ENCODE peak calls at places on chromosomes 6 and 20, in five cellular contexts. P is colonic mucosa, N is left ventricle myocardium inferior, M is cardiac muscle cell, G is transverse colon. U is an unnamed sample.

GRCh38 chr6:46521464-46521971 is 30.3 kb upstream of the RCAN2 start:
- DNase-seq in P (no peak), N (no peak), M (no peak), G (no peak), U (no peak)

GRCh38 chr6:157907651-157908050 is 74.0 kb upstream of the SYNJ2 start:
- DNase-seq in P (no peak), N (no peak), M (no peak), G (no peak), U (no peak)

GRCh38 chr6:48061630-48062029 is 49.4 kb downstream of the PTCHD4 start:
- DNase-seq in P (no peak), N (no peak), M (no peak), G (no peak), U (no peak)

GRCh38 chr6:153143200-153143599 is 12.1 kb upstream of the RGS17 start:
- DNase-seq in P (no peak), N (no peak), M (no peak), G (no peak), U (no peak)

GRCh38 chr20:18187020-18187419 is 49.4 kb downstream of the KAT14 start:
- DNase-seq in P (no peak), N (no peak), M (no peak), G (no peak), U (no peak)

GRCh38 chr6:125519367-125519766 is 217.6 kb upstream of the HDDC2 start:
- DNase-seq in P (no peak), N (no peak), M (no peak), G (no peak), U (no peak)

GRCh38 chr20:58855506-58856314 is 3.2 kb downstream of the GNAS start:
- DNase-seq in P (no peak), N (no peak), M (no peak), G (no peak), U (no peak)

GRCh38 chr20:45469336-45470261 is at the start of gene WFDC2:
- DNase-seq in P (peak; percentile 65), N (no peak), M (peak; percentile 13), G (peak; percentile 38), U (no peak)

GRCh38 chr6:155117266-155117665 is 122.2 kb downstream of the TIAM2 start:
- DNase-seq in P (no peak), N (no peak), M (no peak), G (no peak), U (no peak)

GRCh38 chr6:158357570-158358216 is 45.4 kb downstream of the TULP4 start:
- DNase-seq in P (no peak), N (no peak), M (no peak), G (no peak), U (no peak)

GRCh38 chr6:89706121-89706520 is 67.6 kb upstream of the LYRM2 start:
- DNase-seq in P (no peak), N (no peak), M (no peak), G (no peak), U (no peak)

GRCh38 chr20:10642859-10643559 is 30.8 kb downstream of the JAG1 start:
- DNase-seq in P (no peak), N (no peak), M (no peak), G (no peak), U (no peak)

GRCh38 chr6:32096394-32097258 is 12.5 kb downstream of the TNXB start:
- DNase-seq in P (no peak), N (no peak), M (no peak), G (no peak), U (no peak)

GRCh38 chr6:37653933-37654565 is 43.6 kb downstream of the MDGA1 start:
- DNase-seq in P (peak; percentile 83), N (no peak), M (no peak), G (peak; percentile 49), U (no peak)

GRCh38 chr20:37071481-37071911 is 24.3 kb downstream of the RBL1 start:
- DNase-seq in P (no peak), N (no peak), M (no peak), G (no peak), U (peak; percentile 8)

GRCh38 chr6:160081398-160081797 is 40.2 kb upstream of the SLC22A1 start:
- DNase-seq in P (no peak), N (no peak), M (no peak), G (no peak), U (no peak)

GRCh38 chr6:32845381-32845884 is 1.6 kb upstream of the PSMB8 start:
- DNase-seq in P (no peak), N (no peak), M (no peak), G (peak; percentile 45), U (peak; percentile 76)

GRCh38 chr6:132708002-132708401 is 5.9 kb downstream of the VNN1 start:
- DNase-seq in P (no peak), N (no peak), M (no peak), G (no peak), U (no peak)

GRCh38 chr20:57062696-57063270 is 203.7 kb downstream of the BMP7 start:
- DNase-seq in P (no peak), N (no peak), M (no peak), G (no peak), U (no peak)

GRCh38 chr20:21607971-21608735 is 94.3 kb upstream of the NKX2-2 start:
- DNase-seq in P (no peak), N (peak; percentile 20), M (no peak), G (peak; percentile 38), U (no peak)

GRCh38 chr20:61443541-61444126 is 191.6 kb downstream of the CDH4 start:
- DNase-seq in P (no peak), N (no peak), M (no peak), G (no peak), U (no peak)

GRCh38 chr6:72788188-72788587 is 166.3 kb downstream of the KCNQ5 start:
- DNase-seq in P (no peak), N (no peak), M (no peak), G (no peak), U (no peak)

GRCh38 chr6:121849477-121849876 is 414.0 kb downstream of the GJA1 start:
- DNase-seq in P (peak; percentile 28), N (peak; percentile 17), M (peak; percentile 87), G (peak; percentile 11), U (no peak)

GRCh38 chr20:34951252-34951651 is 4.4 kb downstream of the GSS start:
- DNase-seq in P (no peak), N (no peak), M (no peak), G (no peak), U (no peak)

GRCh38 chr20:39292193-39292736 is 330.1 kb downstream of the DHX35 start:
- DNase-seq in P (no peak), N (no peak), M (no peak), G (no peak), U (no peak)

GRCh38 chr6:5941188-5941587 is 65.5 kb downstream of the NRN1 start:
- DNase-seq in P (no peak), N (no peak), M (no peak), G (no peak), U (no peak)

GRCh38 chr6:127352519-127352918 is 9.1 kb upstream of the ECHDC1 start:
- DNase-seq in P (no peak), N (no peak), M (no peak), G (no peak), U (no peak)

GRCh38 chr6:75963569-75963968 is 108.9 kb downstream of the IMPG1 start:
- DNase-seq in P (no peak), N (no peak), M (no peak), G (no peak), U (no peak)

GRCh38 chr20:38126146-38126912 is 38.7 kb downstream of the TGM2 start:
- DNase-seq in P (no peak), N (no peak), M (no peak), G (no peak), U (no peak)

GRCh38 chr6:130000526-130001228 is 17.7 kb upstream of the L3MBTL3 start:
- DNase-seq in P (no peak), N (no peak), M (no peak), G (no peak), U (no peak)

GRCh38 chr20:23625236-23625964 is 12.4 kb downstream of the CST3 start:
- DNase-seq in P (peak; percentile 12), N (no peak), M (no peak), G (no peak), U (no peak)

GRCh38 chr6:85192596-85192995 is 257.3 kb upstream of the NT5E start:
- DNase-seq in P (no peak), N (no peak), M (no peak), G (no peak), U (no peak)

GRCh38 chr20:15496501-15497039 is 1076.7 kb downstream of the KIF16B start:
- DNase-seq in P (no peak), N (no peak), M (no peak), G (no peak), U (no peak)

DNA sequence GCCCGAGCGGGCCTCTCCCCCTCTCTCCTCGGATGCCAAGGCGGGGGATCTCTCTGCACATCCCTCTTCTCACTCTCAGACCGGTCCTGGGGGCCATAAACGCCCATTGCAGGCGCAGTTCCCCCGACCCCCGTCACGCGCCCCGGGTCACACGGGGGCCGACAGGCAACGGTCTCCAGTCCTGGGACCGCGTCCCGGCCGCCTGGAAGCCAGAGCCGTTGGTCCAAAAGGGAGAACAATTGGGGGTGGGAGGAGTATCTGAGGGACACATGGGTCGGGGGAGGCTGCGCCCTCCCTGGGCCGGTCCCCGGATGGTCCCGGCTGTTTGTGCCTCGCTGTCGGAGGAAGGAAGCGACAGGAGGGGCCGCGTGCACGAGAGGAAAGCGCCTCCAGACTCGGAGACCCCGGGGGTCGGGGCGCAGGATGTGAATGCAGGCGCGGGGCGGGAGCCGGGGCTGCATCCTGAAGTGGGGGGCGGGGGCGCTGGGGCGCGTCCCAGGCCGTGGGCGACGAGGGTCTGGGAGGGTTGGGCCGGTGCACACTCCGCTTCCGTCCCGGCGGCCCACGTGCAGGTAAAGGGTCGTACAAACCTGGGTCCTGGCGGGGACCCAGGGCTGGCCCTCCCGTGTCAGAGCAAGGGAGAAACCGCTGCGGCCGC is 903 bp downstream of the SLC4A11 start:
- DNase-seq in P (no peak), N (no peak), M (no peak), G (no peak), U (no peak)
- H3K27me3 ChIP-seq in P (peaks cover 45% of the 10 kb centered on the region), N (peaks cover 67% of the 10 kb centered on the region), M (peaks cover 74% of the 10 kb centered on the region), G (peaks cover 84% of the 10 kb centered on the region), U (peaks cover 34% of the 10 kb centered on the region)

DNA sequence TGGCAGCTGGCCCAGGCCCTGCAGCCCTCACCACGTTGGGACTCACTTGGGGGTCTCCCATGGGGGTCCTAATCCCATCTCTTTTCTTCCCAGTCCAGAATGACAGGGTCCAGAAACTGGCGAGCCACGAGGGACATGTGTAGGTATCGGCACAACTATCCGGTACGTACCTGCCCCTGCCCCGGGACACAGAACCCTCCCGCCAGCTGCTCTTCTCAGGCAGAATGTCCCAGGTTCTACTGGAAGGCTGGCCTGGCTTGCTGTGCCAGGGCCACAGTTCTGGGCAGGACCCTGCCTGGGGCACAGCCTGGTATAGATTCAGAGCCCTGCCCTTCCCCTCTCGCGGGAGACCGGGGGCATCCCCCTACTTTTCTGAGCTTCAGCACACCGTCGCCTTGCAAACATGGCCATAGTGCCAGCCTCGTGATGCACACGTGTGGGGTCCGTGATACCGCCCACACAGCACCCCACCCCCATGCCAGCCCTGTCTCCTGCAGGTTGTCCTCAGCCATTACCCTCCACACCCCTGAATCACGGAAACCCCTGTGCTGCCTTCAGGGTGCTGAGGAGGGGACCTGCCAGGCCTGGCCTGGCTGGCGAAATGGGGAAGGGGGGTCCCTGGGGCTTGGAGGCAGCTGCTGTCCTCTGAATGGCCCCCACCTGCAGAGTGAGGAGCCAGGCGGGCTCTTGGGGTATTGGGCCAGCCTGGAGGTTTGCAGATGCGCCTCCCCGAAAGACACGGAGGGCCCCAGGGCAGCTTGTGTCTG is 3.0 kb downstream of the OGFR start:
- DNase-seq in P (no peak), N (no peak), M (no peak), G (no peak), U (no peak)
- H3K27ac ChIP-seq in P (no peak overlapping the region), N (no peak overlapping the region), M (no peak overlapping the region), G (no peak overlapping the region), U (no peak overlapping the region)

GRCh38 chr6:36625161-36625919 is 31.2 kb downstream of the SRSF3 start:
- DNase-seq in P (peak; percentile 29), N (no peak), M (no peak), G (peak; percentile 8), U (no peak)
- H3K4me1 ChIP-seq in P (peaks cover 22% of the 10 kb centered on the region), N (peaks cover 68% of the 10 kb centered on the region), M (peaks cover 7% of the 10 kb centered on the region), G (peaks cover 12% of the 10 kb centered on the region), U (peaks cover 9% of the 10 kb centered on the region)

GRCh38 chr20:53298900-53299299 is 294.7 kb downstream of the ZNF217 start:
- DNase-seq in P (no peak), N (no peak), M (no peak), G (no peak), U (no peak)
- H3K27me3 ChIP-seq in P (no peaks in the 10 kb centered on the region), N (no peaks in the 10 kb centered on the region), M (no peaks in the 10 kb centered on the region), G (no peaks in the 10 kb centered on the region), U (no peaks in the 10 kb centered on the region)

U was measured in CD4-positive, alpha-beta memory T cell.